ENCODE peak calls at places on chromosomes 1 and 21, in six cellular contexts. E is neural crest cell, Y is fibroblast of pulmonary artery, R is stomach, O is PC-9, Q is WERI-Rb-1. C is an unnamed sample.

GRCh38 chr1:235004840-235005391 is 123.7 kb downstream of the TOMM20 start:
- DNase-seq in E (no peak), Y (no peak), R (no peak), O (no peak), Q (no peak), C (no peak)

GRCh38 chr1:227815468-227816409 is at the start of gene PRSS38:
- DNase-seq in E (no peak), Y (no peak), R (no peak), O (no peak), Q (no peak), C (no peak)

GRCh38 chr1:7698666-7699065 is 72.4 kb upstream of the VAMP3 start:
- DNase-seq in E (no peak), Y (no peak), R (no peak), O (no peak), Q (no peak), C (no peak)

GRCh38 chr1:10299174-10299573 is 88.8 kb downstream of the KIF1B start:
- DNase-seq in E (no peak), Y (peak), R (no peak), O (no peak), Q (no peak), C (no peak)

GRCh38 chr1:63920154-63921117 is 146.6 kb downstream of the ROR1 start:
- DNase-seq in E (no peak), Y (peak), R (no peak), O (peak), Q (no peak), C (no peak)

GRCh38 chr1:3902546-3902945 is 2.5 kb upstream of the C1orf174 start:
- DNase-seq in E (no peak), Y (no peak), R (no peak), O (no peak), Q (no peak), C (no peak)

GRCh38 chr1:112516141-112516540 is 7.4 kb downstream of the WNT2B start:
- DNase-seq in E (no peak), Y (no peak), R (no peak), O (no peak), Q (no peak), C (no peak)

GRCh38 chr1:182789138-182790076 is at the start of gene NPL:
- DNase-seq in E (peak), Y (peak), R (peak), O (no peak), Q (peak), C (peak)

GRCh38 chr1:227927971-227928741 is 19.6 kb downstream of the WNT9A start:
- DNase-seq in E (no peak), Y (no peak), R (no peak), O (no peak), Q (no peak), C (no peak)

GRCh38 chr1:3364526-3364925 is 89.9 kb upstream of the ARHGEF16 start:
- DNase-seq in E (no peak), Y (no peak), R (no peak), O (no peak), Q (no peak), C (no peak)

GRCh38 chr1:196063952-196064351 is 544.3 kb downstream of the KCNT2 start:
- DNase-seq in E (no peak), Y (no peak), R (no peak), O (no peak), Q (no peak), C (no peak)

GRCh38 chr1:45924736-45925135 is 121.3 kb downstream of the MAST2 start:
- DNase-seq in E (no peak), Y (peak), R (no peak), O (peak), Q (peak), C (no peak)

GRCh38 chr1:201436461-201436860 is 14.9 kb upstream of the TNNI1 start:
- DNase-seq in E (no peak), Y (peak), R (no peak), O (no peak), Q (peak), C (no peak)

GRCh38 chr1:53919675-53920066 is 25.7 kb downstream of the DIO1 start:
- DNase-seq in E (no peak), Y (no peak), R (no peak), O (no peak), Q (no peak), C (no peak)

GRCh38 chr1:248164031-248164430 is 10.6 kb upstream of the OR2M2 start:
- DNase-seq in E (no peak), Y (no peak), R (no peak), O (no peak), Q (no peak), C (no peak)
- TF ChIP-seq CTCF in E (no peak), Y (no peak), R (no peak), O (no peak), Q (no peak), C (no peak)

GRCh38 chr1:156143765-156144489 is 9.5 kb upstream of the SEMA4A start:
- DNase-seq in E (no peak), Y (no peak), R (no peak), O (no peak), Q (no peak), C (no peak)

GRCh38 chr1:156144747-156145146 is 8.6 kb upstream of the SEMA4A start:
- DNase-seq in E (no peak), Y (no peak), R (no peak), O (no peak), Q (no peak), C (no peak)

GRCh38 chr1:156138366-156138969 is 14.9 kb upstream of the SEMA4A start:
- DNase-seq in E (no peak), Y (no peak), R (no peak), O (no peak), Q (no peak), C (no peak)

GRCh38 chr1:156136970-156137483 is 16.4 kb upstream of the SEMA4A start:
- DNase-seq in E (no peak), Y (no peak), R (no peak), O (no peak), Q (no peak), C (no peak)

GRCh38 chr1:156140879-156141707 is 12.3 kb upstream of the SEMA4A start:
- DNase-seq in E (peak), Y (no peak), R (no peak), O (no peak), Q (peak), C (no peak)
- TF ChIP-seq CTCF in E (peak), Y (peak), R (no peak), O (peak), Q (peak), C (peak)

DNA sequence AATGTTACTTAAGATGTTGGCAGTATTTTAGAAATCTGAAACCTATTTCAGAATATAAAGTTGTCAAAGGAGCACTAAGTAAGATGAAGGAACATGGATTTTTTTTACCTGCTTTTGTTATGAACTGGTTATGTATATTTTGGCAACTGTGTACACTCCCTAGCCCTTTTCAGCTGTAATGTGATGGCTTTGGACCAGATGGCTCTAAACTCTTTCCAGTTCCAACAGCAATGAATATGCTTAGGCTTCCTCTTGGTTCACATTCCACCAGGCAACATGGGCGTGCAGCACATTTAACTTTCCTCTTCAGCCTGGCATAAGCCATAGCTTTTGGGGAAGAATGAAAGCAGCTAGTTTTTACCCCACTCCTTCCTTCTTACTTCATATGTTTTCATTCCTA is 95.6 kb upstream of the ADAMTS5 start:
- DNase-seq in E (no peak), Y (no peak), R (no peak), O (no peak), Q (no peak), C (no peak)
- TF ChIP-seq CTCF in E (no peak), Y (no peak), R (no peak), O (no peak), Q (no peak), C (no peak)

GRCh38 chr1:14128096-14128495 is 428.1 kb downstream of the PRDM2 start:
- DNase-seq in E (no peak), Y (no peak), R (no peak), O (no peak), Q (no peak), C (no peak)
- TF ChIP-seq CTCF in E (no peak), Y (no peak), R (no peak), O (no peak), Q (no peak), C (no peak)

DNA sequence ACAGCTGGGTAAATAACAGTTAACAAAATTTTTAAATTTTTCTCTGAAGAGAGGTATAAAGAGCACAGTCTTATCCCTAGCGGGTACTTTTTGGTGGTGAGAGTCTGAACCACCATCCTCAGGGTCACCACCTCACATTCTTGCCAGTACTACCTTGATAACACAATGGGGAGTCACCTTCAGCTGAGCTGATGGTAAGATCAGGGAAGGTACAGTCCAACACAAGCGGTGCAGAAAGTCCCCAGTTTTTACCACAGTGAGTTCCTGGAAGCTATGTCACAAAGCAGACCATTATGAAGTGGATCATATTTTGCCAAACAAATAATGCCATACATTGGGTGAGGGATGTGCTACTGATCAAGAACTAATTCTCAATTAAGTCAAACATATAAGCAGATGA is 176.9 kb downstream of the FASLG start:
- DNase-seq in E (no peak), Y (no peak), R (no peak), O (no peak), Q (no peak), C (no peak)
- TF ChIP-seq CTCF in E (no peak), Y (no peak), R (no peak), O (no peak), Q (no peak), C (no peak)

GRCh38 chr1:207993477-207994445 is 82.8 kb upstream of the CD34 start:
- DNase-seq in E (no peak), Y (peak), R (no peak), O (no peak), Q (peak), C (no peak)
- TF ChIP-seq CTCF in E (peak), Y (peak), R (no peak), O (peak), Q (peak), C (no peak)

GRCh38 chr21:33825419-33825818 is 90.2 kb downstream of the ATP5PO start:
- DNase-seq in E (no peak), Y (no peak), R (no peak), O (no peak), Q (no peak), C (no peak)

GRCh38 chr21:33821580-33822322 is 93.9 kb downstream of the ATP5PO start:
- DNase-seq in E (peak), Y (no peak), R (no peak), O (no peak), Q (no peak), C (no peak)

GRCh38 chr21:33828083-33828482 is 87.5 kb downstream of the ATP5PO start:
- DNase-seq in E (no peak), Y (no peak), R (no peak), O (no peak), Q (no peak), C (no peak)

GRCh38 chr21:33825898-33826297 is 89.7 kb downstream of the ATP5PO start:
- DNase-seq in E (no peak), Y (peak), R (no peak), O (no peak), Q (no peak), C (no peak)

DNA sequence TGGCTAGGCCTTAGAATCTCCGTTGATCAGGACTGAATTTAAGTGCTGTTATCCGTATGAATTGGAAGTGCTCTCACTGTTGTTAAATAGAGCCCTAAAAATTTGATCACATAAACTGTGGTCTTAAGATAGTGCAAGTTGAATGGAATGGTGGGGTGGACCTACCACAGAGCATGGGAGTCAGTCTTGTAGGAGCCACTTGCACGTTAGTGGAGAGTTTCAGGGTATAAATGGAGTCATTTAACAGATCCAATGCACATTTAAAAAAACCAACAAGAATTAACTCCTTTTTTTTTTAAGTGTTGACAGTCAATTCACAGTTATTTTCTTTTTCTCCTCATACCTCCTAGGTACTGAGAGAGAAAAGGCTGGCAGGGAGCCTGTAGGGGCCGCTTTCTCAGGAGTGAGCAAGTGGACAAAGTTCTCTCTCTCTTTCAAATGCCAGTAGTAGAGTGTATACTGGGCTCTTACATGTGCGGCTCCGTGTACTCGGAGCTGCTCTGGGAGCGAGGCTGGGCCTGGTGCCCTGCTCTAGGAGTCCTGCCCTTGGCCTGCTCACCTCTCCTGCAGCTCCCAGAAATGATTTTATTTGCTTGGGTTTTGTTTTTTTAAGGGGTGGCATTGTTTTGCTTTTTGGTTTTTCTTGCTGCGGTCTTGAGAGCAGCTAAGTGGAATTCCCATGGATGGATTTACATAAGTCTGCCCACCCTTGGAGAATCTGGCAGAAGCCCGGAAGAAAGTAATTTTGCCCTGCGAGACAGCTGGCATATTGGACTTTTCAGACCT is 91.3 kb downstream of the ATP5PO start:
- DNase-seq in E (no peak), Y (no peak), R (no peak), O (no peak), Q (no peak), C (no peak)
- TF ChIP-seq CTCF in E (no peak), Y (no peak), R (no peak), O (no peak), Q (no peak), C (no peak)

GRCh38 chr1:32825181-32825580 is 7.7 kb downstream of the S100PBP start:
- DNase-seq in E (no peak), Y (no peak), R (no peak), O (no peak), Q (no peak), C (no peak)

GRCh38 chr1:32831878-32832277 is 14.4 kb downstream of the S100PBP start:
- DNase-seq in E (no peak), Y (no peak), R (no peak), O (no peak), Q (no peak), C (no peak)

GRCh38 chr1:32830092-32830852 is 12.8 kb downstream of the S100PBP start:
- DNase-seq in E (no peak), Y (no peak), R (no peak), O (no peak), Q (no peak), C (no peak)

GRCh38 chr1:32828341-32828740 is 10.9 kb downstream of the S100PBP start:
- DNase-seq in E (no peak), Y (peak), R (no peak), O (no peak), Q (no peak), C (no peak)
- TF ChIP-seq CTCF in E (peak), Y (peak), R (no peak), O (peak), Q (no peak), C (no peak)

GRCh38 chr1:17764578-17764977 is 9.4 kb downstream of the ACTL8 start:
- DNase-seq in E (no peak), Y (no peak), R (no peak), O (no peak), Q (no peak), C (no peak)
- TF ChIP-seq CTCF in E (no peak), Y (no peak), R (no peak), O (no peak), Q (no peak), C (no peak)

GRCh38 chr1:39132505-39133339 is 71.8 kb upstream of the MACF1 start:
- DNase-seq in E (peak), Y (peak), R (peak), O (peak), Q (peak), C (no peak)
- TF ChIP-seq CTCF in E (peak), Y (peak), R (no peak), O (peak), Q (no peak), C (no peak)